ENCODE peak calls at places on chromosome 5, in five cellular contexts. A is CD8-positive, alpha-beta T cell; K is adipocyte; W is psoas muscle; Z is neural progenitor cell. B is an unnamed sample.

GRCh38 chr5:142472306-142472951 is 147.6 kb upstream of the SPRY4 start:
- DNase-seq in W (no peak), Z (no peak), K (peak; percentile 70), A (peak; percentile 1), B (no peak)

GRCh38 chr5:134541736-134542376 is 16.4 kb downstream of the JADE2 start:
- DNase-seq in K (peak; percentile 58), Z (peak; percentile 94), W (peak; percentile 49), A (no peak), B (peak; percentile 48)

GRCh38 chr5:135829681-135830383 is 4.6 kb upstream of the SLC25A48 start:
- DNase-seq in A (no peak), Z (peak; percentile 89), W (peak; percentile 70), K (peak; percentile 80), B (peak; percentile 63)

GRCh38 chr5:39014544-39014943 is 59.7 kb downstream of the RICTOR start:
- DNase-seq in A (no peak), W (no peak), K (peak; percentile 74), Z (no peak), B (no peak)

GRCh38 chr5:50967388-50968039 is 301.1 kb downstream of the PARP8 start:
- DNase-seq in W (no peak), A (no peak), Z (peak; percentile 58), K (peak; percentile 7), B (peak; percentile 61)

GRCh38 chr5:72042097-72042496 is 65.2 kb upstream of the MAP1B start:
- DNase-seq in K (peak; percentile 22), W (no peak), A (no peak), Z (no peak), B (no peak)

GRCh38 chr5:102048940-102049339 is 247.1 kb downstream of the SLCO4C1 start:
- DNase-seq in Z (no peak), K (no peak), W (no peak), A (no peak), B (no peak)

GRCh38 chr5:132095077-132095744 is 21.6 kb downstream of the CSF2 start:
- DNase-seq in A (no peak), Z (no peak), W (no peak), K (no peak), B (no peak)

GRCh38 chr5:40066616-40067015 is 613.1 kb upstream of the PTGER4 start:
- DNase-seq in W (no peak), Z (no peak), A (no peak), K (no peak), B (no peak)

GRCh38 chr5:140565024-140565779 is 574 bp downstream of the SLC35A4 start:
- DNase-seq in W (no peak), K (peak; percentile 40), A (no peak), Z (no peak), B (no peak)

GRCh38 chr5:78518365-78519197 is 130.0 kb downstream of the LHFPL2 start:
- DNase-seq in W (peak; percentile 52), A (no peak), K (peak; percentile 92), Z (no peak), B (peak; percentile 46)

GRCh38 chr5:106849266-106849665 is 821.5 kb downstream of the EFNA5 start:
- DNase-seq in W (no peak), A (no peak), K (no peak), Z (no peak), B (no peak)

GRCh38 chr5:111694183-111694582 is 62.8 kb downstream of the NREP start:
- DNase-seq in K (peak; percentile 85), Z (no peak), W (no peak), A (no peak), B (no peak)

GRCh38 chr5:14728109-14728938 is 63.8 kb downstream of the OTULIN start:
- DNase-seq in W (no peak), Z (peak; percentile 93), A (no peak), K (no peak), B (no peak)

GRCh38 chr5:119355244-119355635 is 579 bp upstream of the TNFAIP8 start:
- DNase-seq in A (no peak), W (no peak), Z (peak; percentile 55), K (no peak), B (peak; percentile 58)

GRCh38 chr5:180618830-180619562 is 27.7 kb upstream of the SCGB3A1 start:
- DNase-seq in W (no peak), A (peak; percentile 17), Z (peak; percentile 82), K (peak; percentile 69), B (no peak)

GRCh38 chr5:170631471-170632195 is 127.8 kb downstream of the KCNIP1 start:
- DNase-seq in K (no peak), W (no peak), A (no peak), Z (peak; percentile 79), B (no peak)

GRCh38 chr5:132491368-132492364 is 1.1 kb upstream of the IRF1 start:
- DNase-seq in A (no peak), K (no peak), Z (peak; percentile 21), W (no peak), B (peak; percentile 27)

GRCh38 chr5:13212843-13213242 is 731.6 kb downstream of the DNAH5 start:
- DNase-seq in W (no peak), Z (no peak), A (no peak), K (no peak), B (no peak)

GRCh38 chr5:82312373-82312856 is 34.3 kb upstream of the RPS23 start:
- DNase-seq in Z (peak; percentile 83), K (peak; percentile 95), A (no peak), W (peak; percentile 46), B (no peak)

GRCh38 chr5:14011089-14012004 is 66.9 kb upstream of the DNAH5 start:
- DNase-seq in Z (peak; percentile 98), A (no peak), W (peak; percentile 88), K (peak; percentile 96), B (peak; percentile 91)

GRCh38 chr5:132289097-132289496 is 5.1 kb upstream of the SLC22A4 start:
- DNase-seq in K (no peak), Z (no peak), A (no peak), W (no peak), B (no peak)

GRCh38 chr5:68484307-68485068 is 268.9 kb downstream of the PIK3R1 start:
- DNase-seq in K (peak; percentile 88), A (no peak), Z (no peak), W (no peak), B (no peak)

GRCh38 chr5:66498791-66499207 is 97.4 kb upstream of the MAST4 start:
- DNase-seq in K (no peak), W (no peak), Z (peak; percentile 7), A (no peak), B (no peak)

GRCh38 chr5:151703227-151703626 is 16.5 kb upstream of the SPARC start:
- DNase-seq in Z (no peak), A (no peak), W (no peak), K (no peak), B (no peak)

DNA sequence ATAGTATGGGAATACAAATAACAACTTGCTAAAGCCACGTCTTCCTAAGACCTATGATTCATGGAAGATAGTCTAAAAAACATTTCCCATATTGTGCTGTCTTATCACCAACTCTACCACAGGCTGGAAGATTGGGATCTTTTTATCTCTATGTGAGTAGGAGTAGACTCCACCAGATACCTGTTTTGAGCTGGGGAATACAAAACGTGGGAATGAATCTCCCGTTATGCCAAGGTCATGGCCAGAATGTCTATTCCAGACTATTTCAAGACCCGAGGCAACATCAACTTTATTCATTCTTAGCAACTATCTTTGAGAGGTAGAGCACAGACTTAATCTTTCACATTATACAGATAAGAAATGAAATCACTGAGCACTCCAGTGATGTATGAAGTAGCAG is 2350.9 kb upstream of the WWC1 start:
- DNase-seq in Z (no peak), A (no peak), W (no peak), K (no peak), B (no peak)
- H3K9me3 ChIP-seq in Z (no peaks in the 10 kb centered on the region), A (no peaks in the 10 kb centered on the region), W (no peaks in the 10 kb centered on the region), K (no peaks in the 10 kb centered on the region), B (no peaks in the 10 kb centered on the region)

GRCh38 chr5:178381921-178382688 is 149.5 kb upstream of the PHYKPL start:
- DNase-seq in Z (no peak), A (no peak), K (no peak), W (no peak), B (no peak)
- H3K9me3 ChIP-seq in Z (no peaks in the 10 kb centered on the region), A (no peaks in the 10 kb centered on the region), K (no peaks in the 10 kb centered on the region), W (no peaks in the 10 kb centered on the region), B (no peaks in the 10 kb centered on the region)

GRCh38 chr5:166746506-166746905 is 1544.9 kb upstream of the WWC1 start:
- DNase-seq in K (no peak), A (no peak), Z (no peak), W (no peak), B (no peak)
- H3K9me3 ChIP-seq in K (no peaks in the 10 kb centered on the region), A (no peaks in the 10 kb centered on the region), Z (no peaks in the 10 kb centered on the region), W (no peaks in the 10 kb centered on the region), B (no peaks in the 10 kb centered on the region)

DNA sequence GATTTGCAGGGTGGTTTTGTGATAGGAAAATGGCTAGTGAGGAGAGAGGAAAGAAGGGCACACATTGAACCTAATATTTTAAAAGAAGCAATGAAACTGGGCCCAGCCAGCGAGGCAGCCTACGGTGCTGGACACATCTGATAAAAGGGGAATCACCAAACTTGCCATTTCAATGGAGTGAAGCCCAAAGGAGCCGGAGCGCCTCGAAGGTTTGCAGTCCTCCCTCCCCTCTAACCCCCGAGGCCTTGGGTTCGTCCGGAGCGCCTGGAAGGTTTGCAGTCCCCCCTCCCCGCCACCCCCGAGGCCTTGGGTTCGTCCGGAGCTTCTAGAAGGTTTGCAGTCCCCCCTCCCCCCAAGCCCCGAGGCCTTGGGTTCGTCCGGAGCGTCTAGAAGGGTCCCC is 132.6 kb downstream of the TENT4A start:
- DNase-seq in K (no peak), W (no peak), Z (no peak), A (no peak), B (no peak)
- H3K9me3 ChIP-seq in K (peaks cover 13% of the 10 kb centered on the region), W (no peaks in the 10 kb centered on the region), Z (no peaks in the 10 kb centered on the region), A (no peaks in the 10 kb centered on the region), B (peaks cover 6% of the 10 kb centered on the region)

GRCh38 chr5:178377583-178378270 is 145.1 kb upstream of the PHYKPL start:
- DNase-seq in W (no peak), Z (no peak), A (no peak), K (no peak), B (no peak)
- H3K9me3 ChIP-seq in W (no peaks in the 10 kb centered on the region), Z (no peaks in the 10 kb centered on the region), A (no peaks in the 10 kb centered on the region), K (no peaks in the 10 kb centered on the region), B (no peaks in the 10 kb centered on the region)

GRCh38 chr5:2262620-2263019 is 379.9 kb upstream of the IRX4 start:
- DNase-seq in K (no peak), Z (no peak), A (no peak), W (no peak), B (peak; percentile 18)
- H3K9me3 ChIP-seq in K (no peaks in the 10 kb centered on the region), Z (no peaks in the 10 kb centered on the region), A (no peaks in the 10 kb centered on the region), W (no peaks in the 10 kb centered on the region), B (no peaks in the 10 kb centered on the region)

GRCh38 chr5:166651234-166651633 is 1640.2 kb upstream of the WWC1 start:
- DNase-seq in K (no peak), A (no peak), W (no peak), Z (no peak), B (no peak)
- H3K9me3 ChIP-seq in K (peaks cover 5% of the 10 kb centered on the region), A (no peaks in the 10 kb centered on the region), W (no peaks in the 10 kb centered on the region), Z (no peaks in the 10 kb centered on the region), B (no peaks in the 10 kb centered on the region)

B was measured in stomach.